ENCODE peak calls at places on chromosomes 7 and 10, in four cellular contexts. E is stimulated activated CD4-positive, alpha-beta T cell treated with anti-CD3 and anti-CD28 coated beads, Interleukin-15, amount 100 ng/mL, for 1 hour; F is pancreas; O is G401. K is an unnamed sample.

GRCh38 chr10:101829561-101830315 is 11.5 kb upstream of the OGA start:
- DNase-seq in E (peak), F (peak), O (no peak), K (no peak)

GRCh38 chr10:89373916-89374711 is 3.7 kb upstream of the IFIT1B start:
- DNase-seq in E (no peak), F (peak), O (peak), K (peak)

GRCh38 chr10:22554481-22555182 is 159.7 kb downstream of the PIP4K2A start:
- DNase-seq in E (no peak), F (peak), O (peak), K (peak)

GRCh38 chr7:108613147-108613948 is 43.7 kb downstream of the DNAJB9 start:
- DNase-seq in E (no peak), F (no peak), O (peak), K (no peak)

GRCh38 chr10:30529373-30529998 is 95.5 kb downstream of the MAP3K8 start:
- DNase-seq in E (peak), F (peak), O (no peak), K (no peak)

GRCh38 chr7:36707922-36708321 is 16.4 kb downstream of the AOAH start:
- DNase-seq in E (no peak), F (no peak), O (no peak), K (no peak)

GRCh38 chr10:3014968-3015367 is 52.4 kb upstream of the PFKP start:
- DNase-seq in E (no peak), F (no peak), O (no peak), K (no peak)

GRCh38 chr10:129936923-129937300 is 27.2 kb downstream of the EBF3 start:
- DNase-seq in E (no peak), F (no peak), O (no peak), K (no peak)

GRCh38 chr10:15719899-15720634 is at the start of gene ITGA8:
- DNase-seq in E (no peak), F (no peak), O (no peak), K (no peak)

GRCh38 chr7:32163141-32163806 is 93.1 kb upstream of the PDE1C start:
- DNase-seq in E (no peak), F (peak), O (peak), K (peak)

GRCh38 chr7:4189151-4189570 is 492.9 kb upstream of the FOXK1 start:
- DNase-seq in E (no peak), F (peak), O (peak), K (peak)

GRCh38 chr7:131897016-131897789 is 340.8 kb upstream of the PODXL start:
- DNase-seq in E (no peak), F (no peak), O (no peak), K (peak)

GRCh38 chr7:20519641-20520040 is 95.8 kb upstream of the ABCB5 start:
- DNase-seq in E (no peak), F (no peak), O (no peak), K (no peak)

GRCh38 chr7:105673367-105674188 is 92.3 kb upstream of the EFCAB10 start:
- DNase-seq in E (no peak), F (peak), O (peak), K (no peak)

GRCh38 chr10:11685787-11686218 is 56.4 kb upstream of the ECHDC3 start:
- DNase-seq in E (peak), F (peak), O (no peak), K (peak)

GRCh38 chr7:52961084-52961483 is 74.3 kb upstream of the POM121L12 start:
- DNase-seq in E (no peak), F (no peak), O (no peak), K (no peak)

GRCh38 chr7:7641129-7641663 is 644 bp downstream of the UMAD1 start:
- DNase-seq in E (no peak), F (peak), O (no peak), K (no peak)

GRCh38 chr7:45677311-45677900 is 103.2 kb downstream of the ADCY1 start:
- DNase-seq in E (no peak), F (peak), O (no peak), K (no peak)

GRCh38 chr10:51881213-51881612 is 181.8 kb upstream of the CSTF2T start:
- DNase-seq in E (no peak), F (no peak), O (no peak), K (no peak)

GRCh38 chr10:110959379-110960332 is 40.3 kb downstream of the SHOC2 start:
- DNase-seq in E (no peak), F (no peak), O (peak), K (no peak)

GRCh38 chr10:47358457-47358856 is 10.3 kb downstream of the RBP3 start:
- DNase-seq in E (no peak), F (no peak), O (peak), K (no peak)

GRCh38 chr10:21807162-21807561 is 196.4 kb downstream of the DNAJC1 start:
- DNase-seq in E (no peak), F (no peak), O (no peak), K (no peak)

GRCh38 chr7:121302214-121302745 is 26.5 kb upstream of the WNT16 start:
- DNase-seq in E (no peak), F (no peak), O (no peak), K (no peak)

GRCh38 chr7:107091306-107091705 is 46.8 kb downstream of the PRKAR2B start:
- DNase-seq in E (no peak), F (no peak), O (no peak), K (no peak)

GRCh38 chr7:45155941-45156340 is 1.6 kb upstream of the RAMP3 start:
- DNase-seq in E (no peak), F (no peak), O (no peak), K (no peak)

GRCh38 chr10:84715911-84716310 is 387.5 kb downstream of the CCSER2 start:
- DNase-seq in E (no peak), F (no peak), O (peak), K (no peak)

GRCh38 chr10:124864421-124865193 is 63.0 kb downstream of the ABRAXAS2 start:
- DNase-seq in E (no peak), F (peak), O (peak), K (no peak)

K was measured in kidney epithelial cell.